ENCODE peak calls at places on chromosomes 5 and 9, in five cellular contexts. N is Calu3, Q is cardiac fibroblast, M is GM13976, W is mesothelial cell of epicardium. A is an unnamed sample.

GRCh38 chr5:404666-405241 is 38.2 kb upstream of the EXOC3 start:
- DNase-seq in M (no peak), W (no peak), N (no peak), Q (no peak), A (no peak)

GRCh38 chr9:92119581-92119980 is 4.4 kb upstream of the SPTLC1 start:
- DNase-seq in N (no peak), M (no peak), Q (no peak), W (no peak), A (no peak)

GRCh38 chr9:15373201-15373530 is 49.5 kb upstream of the SNAPC3 start:
- DNase-seq in Q (peak), M (no peak), W (no peak), N (no peak), A (no peak)

GRCh38 chr9:76240578-76240977 is 153.6 kb downstream of the RFK start:
- DNase-seq in M (no peak), W (no peak), N (no peak), Q (no peak), A (no peak)

GRCh38 chr5:133709074-133709676 is 96.8 kb upstream of the FSTL4 start:
- DNase-seq in W (no peak), N (no peak), M (no peak), Q (no peak), A (no peak)

GRCh38 chr5:177362871-177363507 is 5.3 kb downstream of the RGS14 start:
- DNase-seq in N (peak), W (no peak), Q (peak), M (peak), A (peak)

GRCh38 chr5:72125931-72126620 is 18.8 kb downstream of the MAP1B start:
- DNase-seq in Q (no peak), W (no peak), N (peak), M (no peak), A (no peak)

GRCh38 chr5:88884435-88884877 is 1.5 kb upstream of the MEF2C start:
- DNase-seq in Q (peak), N (no peak), M (no peak), W (no peak), A (no peak)

GRCh38 chr5:9654886-9655285 is 24.7 kb upstream of the TAS2R1 start:
- DNase-seq in M (no peak), W (no peak), Q (peak), N (no peak), A (no peak)

GRCh38 chr5:109705596-109705995 is 15.9 kb downstream of the MAN2A1 start:
- DNase-seq in N (no peak), Q (peak), W (no peak), M (no peak), A (no peak)

GRCh38 chr5:136639616-136640015 is 274.3 kb upstream of the TRPC7 start:
- DNase-seq in W (no peak), M (no peak), N (no peak), Q (no peak), A (no peak)

GRCh38 chr5:96226941-96227552 is 206.0 kb downstream of the PCSK1 start:
- DNase-seq in Q (peak), W (no peak), M (no peak), N (peak), A (no peak)

GRCh38 chr5:117027384-117027783 is 452.8 kb upstream of the SEMA6A start:
- DNase-seq in N (no peak), Q (no peak), M (no peak), W (no peak), A (no peak)

GRCh38 chr5:41722359-41722950 is 147.8 kb downstream of the OXCT1 start:
- DNase-seq in N (no peak), M (no peak), Q (peak), W (no peak), A (no peak)
- TF ChIP-seq CTCF in N (no peak), M (no peak), Q (peak), W (no peak), A (peak)

GRCh38 chr9:137305060-137305787 is 3.2 kb upstream of the NRARP start:
- DNase-seq in W (no peak), M (peak), Q (peak), N (no peak), A (no peak)

GRCh38 chr9:137303893-137304382 is 1.9 kb upstream of the NRARP start:
- DNase-seq in W (no peak), N (no peak), Q (no peak), M (no peak), A (no peak)

GRCh38 chr9:137305788-137306545 is 3.9 kb upstream of the NRARP start:
- DNase-seq in W (no peak), N (no peak), Q (no peak), M (no peak), A (no peak)

GRCh38 chr9:137303031-137303892 is 1.2 kb upstream of the NRARP start:
- DNase-seq in M (no peak), N (no peak), W (no peak), Q (no peak), A (no peak)

GRCh38 chr9:137304383-137305059 is 2.5 kb upstream of the NRARP start:
- DNase-seq in W (no peak), M (no peak), N (no peak), Q (no peak), A (no peak)
- TF ChIP-seq CTCF in W (no peak), M (no peak), N (no peak), Q (peak), A (peak)

GRCh38 chr9:33167084-33167948 is at the start of gene B4GALT1:
- DNase-seq in M (peak), Q (peak), W (peak), N (peak), A (peak)
- TF ChIP-seq CTCF in M (no peak), Q (no peak), W (no peak), N (no peak), A (no peak)

DNA sequence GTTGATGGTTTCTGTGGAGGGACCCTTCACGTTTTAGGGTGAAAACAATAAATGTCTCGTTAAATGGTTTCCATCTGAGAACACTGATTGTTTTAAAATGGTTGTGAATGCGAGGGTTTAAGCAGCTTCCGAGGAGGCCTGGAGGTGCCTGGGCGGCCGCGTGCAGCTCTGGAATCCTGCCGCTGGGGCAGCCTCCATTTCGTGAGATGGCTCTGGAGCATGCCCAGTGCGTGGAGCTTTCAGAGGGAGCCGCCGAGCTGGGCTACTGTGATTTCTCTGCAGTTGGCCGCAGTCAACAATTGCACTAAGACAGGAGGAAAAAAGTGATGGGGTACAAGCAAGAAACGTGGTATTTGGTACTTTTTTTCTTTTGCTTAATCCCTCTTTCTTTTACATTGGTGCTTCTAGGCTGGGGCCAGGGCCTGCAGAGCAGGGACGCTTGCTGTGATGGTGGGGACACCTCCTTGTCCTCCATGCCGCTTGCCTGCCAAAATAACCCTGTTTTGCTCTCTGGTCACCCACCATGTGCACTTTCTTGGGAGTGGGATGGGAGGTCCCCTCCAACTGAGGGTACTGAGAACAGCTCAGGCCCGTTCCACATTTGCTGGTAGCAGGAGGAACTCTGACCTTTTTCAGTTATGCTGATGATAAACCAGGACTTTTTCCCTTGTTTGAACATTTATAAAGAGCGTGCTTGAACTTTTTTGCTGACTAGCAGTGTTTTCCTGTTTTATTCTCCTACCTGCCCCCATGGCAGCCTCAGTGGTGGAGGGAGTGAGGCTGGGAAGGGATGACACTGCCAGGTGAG is 47.1 kb downstream of the EHMT1 start:
- DNase-seq in M (no peak), W (no peak), Q (no peak), N (no peak), A (no peak)
- TF ChIP-seq CTCF in M (no peak), W (no peak), Q (no peak), N (no peak), A (no peak)

DNA sequence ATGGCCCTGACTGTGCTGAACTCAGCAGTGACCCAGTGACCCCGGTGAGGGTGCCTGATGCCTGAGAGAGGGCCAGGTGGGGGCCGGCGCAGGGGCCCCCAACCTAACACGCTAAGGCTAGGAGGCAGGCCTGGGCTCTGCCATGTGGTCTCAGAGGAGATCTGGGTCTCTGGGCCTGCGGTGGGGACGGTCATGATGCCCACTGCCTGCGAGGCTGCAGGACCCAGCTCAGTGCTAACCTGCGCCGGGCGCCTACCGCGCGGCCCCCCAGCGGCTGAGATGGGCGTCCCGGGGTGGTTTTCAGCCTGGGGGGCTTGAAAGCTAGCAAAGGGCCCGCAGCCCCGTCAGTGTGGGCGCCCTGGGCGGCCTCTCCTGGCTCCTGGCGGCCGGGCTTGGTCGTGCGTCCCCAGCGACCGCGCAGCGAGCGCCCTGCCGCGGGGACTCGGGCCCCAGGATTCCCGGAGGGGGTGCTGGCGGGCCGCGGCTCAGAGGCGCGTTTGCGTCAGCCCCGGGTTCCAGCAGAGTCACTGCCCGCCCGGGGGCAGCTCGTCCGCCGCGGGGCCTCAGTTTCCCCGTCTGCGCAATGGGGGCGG is 2.5 kb downstream of the EGFL7 start:
- DNase-seq in N (no peak), Q (no peak), M (peak), W (no peak), A (no peak)
- TF ChIP-seq CTCF in N (peak), Q (peak), M (no peak), W (peak), A (peak)